ENCODE peak calls at places on chromosomes 4 and X, in nine cellular contexts. C is hepatocyte, L is PC-3, I is MM.1S, T is SK-N-SH, N is OCI-LY7, O is neural progenitor cell, F is HCT116, E is GM23338. A is an unnamed sample.

GRCh38 chrX:128781506-128781905 is 729.3 kb upstream of the ACTRT1 start:
- DNase-seq in I (peak), C (peak), O (peak), L (peak), E (peak), F (no peak), N (peak), T (peak), A (no peak)

GRCh38 chrX:53133400-53133799 is 39.5 kb downstream of the KANTR start:
- DNase-seq in T (no peak), N (no peak), C (no peak), L (no peak), I (no peak), F (no peak), E (no peak), O (no peak), A (no peak)

GRCh38 chr4:90951037-90951436 is 823.8 kb downstream of the CCSER1 start:
- DNase-seq in E (peak), C (peak), L (peak), F (peak), N (no peak), T (no peak), O (no peak), I (no peak), A (no peak)

GRCh38 chr4:118911162-118911791 is 22.6 kb downstream of the SYNPO2 start:
- DNase-seq in O (no peak), T (no peak), I (no peak), E (no peak), F (no peak), L (no peak), C (no peak), N (no peak), A (peak)

GRCh38 chr4:153529646-153530045 is 63.5 kb downstream of the TMEM131L start:
- DNase-seq in T (no peak), C (no peak), I (no peak), E (no peak), L (no peak), F (no peak), O (no peak), N (no peak), A (peak)

GRCh38 chr4:94410678-94411206 is 41.0 kb upstream of the PDLIM5 start:
- DNase-seq in T (no peak), L (peak), N (no peak), O (no peak), C (peak), I (no peak), F (no peak), E (no peak), A (peak)

GRCh38 chrX:131792356-131792749 is 230.7 kb upstream of the STK26 start:
- DNase-seq in L (peak), N (no peak), F (no peak), T (peak), O (no peak), I (peak), C (no peak), E (no peak), A (no peak)

GRCh38 chr4:15438939-15439524 is 11.2 kb downstream of the C1QTNF7 start:
- DNase-seq in E (no peak), T (no peak), O (no peak), I (no peak), C (no peak), F (no peak), L (no peak), N (no peak), A (peak)

GRCh38 chr4:146333187-146333894 is 119.0 kb downstream of the REELD1 start:
- DNase-seq in C (peak), I (peak), L (peak), N (peak), F (no peak), T (no peak), E (no peak), O (no peak), A (peak)

GRCh38 chrX:108590496-108590895 is 145.9 kb downstream of the IRS4 start:
- DNase-seq in C (no peak), L (no peak), E (no peak), I (no peak), F (no peak), O (no peak), T (no peak), N (no peak), A (peak)

GRCh38 chrX:78455901-78456300 is 128.5 kb upstream of the CYSLTR1 start:
- DNase-seq in I (no peak), E (no peak), C (no peak), O (no peak), T (no peak), N (no peak), F (no peak), L (peak), A (peak)

GRCh38 chr4:1041147-1041935 is 29.9 kb downstream of the FGFRL1 start:
- DNase-seq in L (peak), E (no peak), N (no peak), C (peak), I (no peak), F (no peak), O (peak), T (no peak), A (peak)

GRCh38 chr4:54930226-54930625 is 195.2 kb downstream of the KDR start:
- DNase-seq in E (no peak), L (peak), I (no peak), N (no peak), T (no peak), C (no peak), F (no peak), O (no peak), A (peak)

GRCh38 chr4:113534698-113535097 is 226.8 kb downstream of the CAMK2D start:
- DNase-seq in N (no peak), C (no peak), T (no peak), F (no peak), O (no peak), L (no peak), I (no peak), E (no peak), A (peak)

GRCh38 chr4:4761128-4761991 is 98.1 kb upstream of the MSX1 start:
- DNase-seq in O (peak), L (no peak), E (peak), T (peak), F (peak), N (peak), C (no peak), I (no peak), A (peak)

GRCh38 chr4:992297-993110 is 700 bp downstream of the SLC26A1 start:
- DNase-seq in L (peak), I (no peak), N (no peak), F (no peak), E (no peak), C (peak), T (no peak), O (no peak), A (no peak)

GRCh38 chrX:74207539-74207938 is 96.4 kb upstream of the ZCCHC13 start:
- DNase-seq in F (no peak), O (no peak), I (no peak), T (no peak), N (no peak), C (no peak), E (no peak), L (no peak), A (no peak)

GRCh38 chr4:40909363-40909876 is 159.7 kb downstream of the NSUN7 start:
- DNase-seq in N (no peak), T (peak), F (peak), L (peak), E (no peak), I (no peak), O (no peak), C (peak), A (peak)

GRCh38 chr4:25098964-25099843 is 61.0 kb downstream of the SEPSECS start:
- DNase-seq in C (peak), T (peak), I (no peak), F (no peak), E (no peak), N (no peak), L (peak), O (no peak), A (peak)

GRCh38 chrX:48468247-48468671 is 1.8 kb downstream of the SLC38A5 start:
- DNase-seq in N (peak), T (no peak), L (no peak), C (no peak), E (peak), I (peak), F (no peak), O (peak), A (peak)

GRCh38 chrX:139844163-139844562 is 88.7 kb downstream of the ATP11C start:
- DNase-seq in O (no peak), C (peak), I (no peak), N (peak), T (no peak), E (no peak), F (no peak), L (peak), A (no peak)

GRCh38 chr4:176549161-176549865 is 229.5 kb downstream of the SPCS3 start:
- DNase-seq in C (no peak), E (no peak), L (peak), O (no peak), F (no peak), T (no peak), N (no peak), I (no peak), A (peak)

GRCh38 chrX:119015407-119016242 is 41.2 kb downstream of the LONRF3 start:
- DNase-seq in C (peak), I (peak), N (peak), E (no peak), T (no peak), F (peak), L (peak), O (no peak), A (peak)

GRCh38 chrX:15675490-15675921 is 10.9 kb upstream of the CLTRN start:
- DNase-seq in I (peak), F (peak), T (peak), E (peak), N (peak), L (peak), O (peak), C (peak), A (peak)

GRCh38 chrX:32530802-32531403 is 680.4 kb downstream of the DMD start:
- DNase-seq in F (no peak), I (peak), N (peak), C (peak), O (peak), T (no peak), E (peak), L (peak), A (peak)

GRCh38 chrX:10619311-10620015 is 922 bp downstream of the MID1 start:
- DNase-seq in F (no peak), N (no peak), C (no peak), O (no peak), I (peak), L (peak), T (peak), E (no peak), A (peak)
- TF ChIP-seq EZH2phosphoT487 in F (no peak), N (no peak), C (no peak), O (no peak), I (no peak), L (no peak), T (no peak), E (no peak), A (no peak)

GRCh38 chr4:169996379-169997245 is 29.6 kb downstream of the MFAP3L start:
- DNase-seq in C (no peak), F (no peak), N (no peak), L (peak), I (no peak), O (no peak), T (no peak), E (peak), A (no peak)
- TF ChIP-seq EZH2phosphoT487 in C (no peak), F (no peak), N (no peak), L (no peak), I (no peak), O (no peak), T (no peak), E (no peak), A (no peak)

GRCh38 chr4:141246243-141246642 is 25.5 kb downstream of the ZNF330 start:
- DNase-seq in O (no peak), I (no peak), T (no peak), L (no peak), C (no peak), N (no peak), F (no peak), E (no peak), A (peak)
- TF ChIP-seq EZH2phosphoT487 in O (no peak), I (no peak), T (no peak), L (no peak), C (no peak), N (no peak), F (no peak), E (no peak), A (no peak)

GRCh38 chr4:184420402-184420801 is 53.9 kb downstream of the IRF2 start:
- DNase-seq in I (peak), F (no peak), O (no peak), T (no peak), C (no peak), N (no peak), L (no peak), E (no peak), A (no peak)

GRCh38 chr4:184417802-184418511 is 56.4 kb downstream of the IRF2 start:
- DNase-seq in F (peak), N (no peak), I (peak), E (no peak), O (no peak), L (peak), C (peak), T (no peak), A (peak)

GRCh38 chr4:184415071-184415470 is 59.3 kb downstream of the IRF2 start:
- DNase-seq in N (no peak), T (no peak), F (no peak), O (no peak), E (no peak), C (no peak), L (peak), I (no peak), A (no peak)

GRCh38 chr4:184419976-184420375 is 54.4 kb downstream of the IRF2 start:
- DNase-seq in C (no peak), E (no peak), O (no peak), N (no peak), L (no peak), T (no peak), I (peak), F (no peak), A (no peak)

DNA sequence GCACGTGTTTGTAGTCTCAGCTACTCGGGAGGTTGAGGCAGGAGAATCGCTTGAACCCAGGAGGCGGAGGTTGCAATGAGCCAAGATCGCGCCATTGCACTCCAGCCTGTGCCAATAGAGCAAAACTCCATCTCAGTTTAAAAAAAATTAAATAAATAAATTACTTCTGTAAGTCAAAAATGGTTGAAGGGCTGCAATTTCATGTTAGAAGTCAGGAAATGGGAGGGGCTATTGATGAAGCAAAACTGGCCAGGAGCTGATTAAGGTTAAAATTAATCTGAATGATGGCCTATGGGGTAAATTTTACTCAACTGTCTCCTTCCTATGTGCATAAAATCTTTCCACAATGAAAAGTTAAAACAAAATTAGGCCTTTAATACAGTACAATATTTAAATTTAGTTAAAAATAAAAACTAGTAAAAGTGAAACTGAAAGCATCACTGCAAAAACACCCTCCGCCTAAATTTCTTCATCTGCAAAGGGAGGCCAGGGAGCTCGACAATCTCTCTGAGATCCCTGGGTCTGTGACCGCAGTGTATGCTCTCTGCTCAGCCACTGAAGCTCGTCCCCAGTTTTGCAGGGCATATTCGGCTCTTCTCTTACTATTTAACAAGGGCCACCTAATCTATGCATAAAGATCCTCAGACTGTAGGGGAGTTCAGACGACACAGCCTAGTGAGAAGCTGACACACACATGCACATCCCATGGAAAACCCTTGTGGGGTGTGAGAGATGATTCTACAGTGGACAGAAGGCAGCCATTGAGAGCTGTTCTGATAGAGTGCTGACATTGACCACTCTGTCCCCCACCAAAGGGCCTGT is 57.2 kb downstream of the IRF2 start:
- DNase-seq in L (no peak), F (no peak), N (peak), C (no peak), I (peak), O (no peak), E (no peak), T (no peak), A (peak)
- TF ChIP-seq EZH2phosphoT487 in L (no peak), F (no peak), N (no peak), C (no peak), I (no peak), O (no peak), E (no peak), T (no peak), A (no peak)

DNA sequence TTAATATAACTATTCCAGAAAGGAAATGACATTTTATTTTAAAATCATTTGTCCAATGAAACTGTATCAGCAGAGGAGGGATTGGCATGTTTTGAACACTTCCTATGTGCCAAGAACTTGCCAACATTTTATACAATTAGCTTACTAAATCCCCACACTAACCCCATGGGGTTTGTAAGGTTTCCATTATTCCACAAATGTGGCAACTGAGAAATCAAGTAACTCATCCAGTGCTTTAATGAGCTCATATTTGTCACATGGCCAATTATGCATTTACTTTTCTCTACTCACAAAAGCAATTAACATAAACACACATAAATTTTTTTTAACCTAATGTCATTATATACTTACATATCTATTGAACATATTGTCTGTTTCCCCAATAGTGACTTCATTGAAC is 37.3 kb downstream of the MANBA start:
- DNase-seq in I (no peak), T (no peak), N (no peak), O (no peak), E (no peak), C (no peak), L (no peak), F (no peak), A (peak)
- TF ChIP-seq EZH2phosphoT487 in I (no peak), T (no peak), N (no peak), O (no peak), E (no peak), C (no peak), L (no peak), F (no peak), A (no peak)

GRCh38 chr4:48255130-48255958 is 14.3 kb downstream of the TEC start:
- DNase-seq in T (no peak), I (no peak), L (no peak), C (no peak), O (no peak), N (no peak), E (peak), F (no peak), A (no peak)
- TF ChIP-seq EZH2phosphoT487 in T (no peak), I (no peak), L (no peak), C (no peak), O (no peak), N (no peak), E (no peak), F (no peak), A (no peak)

DNA sequence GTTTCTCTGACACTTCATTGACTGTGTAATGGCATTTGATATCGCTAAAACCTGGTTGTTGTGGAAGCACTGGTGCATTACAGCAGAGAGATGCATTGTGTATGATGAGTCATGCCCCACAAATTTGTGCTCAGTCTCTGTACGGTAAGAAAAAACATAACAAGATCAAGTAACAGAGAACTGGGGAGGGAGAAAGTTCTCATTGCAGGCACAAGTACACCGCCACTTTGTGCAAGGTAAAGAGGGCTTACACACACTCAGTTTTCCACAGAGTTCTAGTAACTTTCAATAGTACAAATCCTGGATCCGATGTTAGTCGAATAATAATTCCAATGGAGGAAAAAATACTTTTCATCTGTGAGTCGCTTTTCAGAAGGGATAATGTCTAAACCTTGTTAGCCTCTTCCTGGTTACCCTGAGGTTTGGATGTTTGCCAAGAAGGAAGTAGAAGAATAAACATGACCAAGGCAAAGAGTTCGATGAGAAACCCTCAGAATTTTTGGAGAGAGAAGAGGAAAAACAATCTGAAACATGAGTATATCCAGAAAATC is 512.5 kb upstream of the SLIT2 start:
- DNase-seq in E (no peak), C (peak), I (no peak), L (peak), O (no peak), N (no peak), T (no peak), F (peak), A (peak)
- TF ChIP-seq EZH2phosphoT487 in E (no peak), C (no peak), I (no peak), L (no peak), O (no peak), N (no peak), T (no peak), F (no peak), A (no peak)

GRCh38 chrX:143027262-143027661 is 1.5 kb downstream of the SPANXN4 start:
- DNase-seq in C (no peak), T (no peak), N (no peak), O (no peak), I (no peak), F (no peak), E (peak), L (no peak), A (no peak)
- TF ChIP-seq EZH2phosphoT487 in C (no peak), T (no peak), N (no peak), O (no peak), I (no peak), F (no peak), E (no peak), L (no peak), A (no peak)

GRCh38 chrX:41621236-41621651 is 67.5 kb upstream of the GPR34 start:
- DNase-seq in T (peak), I (no peak), L (peak), E (peak), O (peak), F (no peak), C (peak), N (no peak), A (peak)
- TF ChIP-seq EZH2phosphoT487 in T (no peak), I (no peak), L (no peak), E (no peak), O (no peak), F (no peak), C (no peak), N (no peak), A (no peak)